ENCODE peak calls at places on chromosome 4, in eight cellular contexts. G, W, S, M, Y, U, L and V are unnamed samples.

GRCh38 chr4:163344147-163345050 is 707 bp downstream of the NPY5R start:
- DNase-seq in G (no peak), W (peak; percentile 39), S (peak; percentile 82), M (no peak), Y (peak; percentile 33), U (no peak), L (no peak), V (no peak)

GRCh38 chr4:176448761-176449160 is 129.0 kb downstream of the SPCS3 start:
- DNase-seq in G (no peak), W (no peak), S (no peak), M (no peak), Y (no peak), U (no peak), L (peak; percentile 10), V (no peak)

GRCh38 chr4:151195801-151196200 is 81.2 kb upstream of the PRSS48 start:
- DNase-seq in G (no peak), W (peak; percentile 32), S (no peak), M (no peak), Y (no peak), U (peak; percentile 31), L (peak; percentile 90), V (no peak)

GRCh38 chr4:107094332-107094731 is 58.2 kb upstream of the DKK2 start:
- DNase-seq in G (no peak), W (peak; percentile 7), S (no peak), M (no peak), Y (no peak), U (no peak), L (peak; percentile 51), V (no peak)

GRCh38 chr4:35151816-35152572 is 1092.3 kb downstream of the ARAP2 start:
- DNase-seq in G (no peak), W (no peak), S (no peak), M (peak; percentile 3), Y (no peak), U (no peak), L (peak; percentile 58), V (peak; percentile 48)

GRCh38 chr4:77020017-77020416 is 55.8 kb downstream of the CCNI start:
- DNase-seq in G (no peak), W (no peak), S (no peak), M (no peak), Y (no peak), U (no peak), L (no peak), V (no peak)

GRCh38 chr4:123867910-123868587 is 471.5 kb downstream of the SPRY1 start:
- DNase-seq in G (no peak), W (no peak), S (no peak), M (no peak), Y (no peak), U (no peak), L (no peak), V (no peak)

GRCh38 chr4:8581094-8581861 is 1.1 kb downstream of the GPR78 start:
- DNase-seq in G (no peak), W (no peak), S (no peak), M (no peak), Y (no peak), U (no peak), L (no peak), V (no peak)

GRCh38 chr4:52932586-52933482 is 70.7 kb downstream of the RASL11B start:
- DNase-seq in G (no peak), W (peak; percentile 41), S (no peak), M (no peak), Y (no peak), U (no peak), L (no peak), V (no peak)